ENCODE peak calls at places on chromosomes 3 and 15, in six cellular contexts. A is iris pigment epithelial cell, Y is HFF-Myc, G is astrocyte of the spinal cord, U is GM23338, N is COR-L47. H is an unnamed sample.

GRCh38 chr15:39622660-39623549 is 42.0 kb downstream of the THBS1 start:
- DNase-seq in A (no peak), Y (no peak), G (no peak), U (no peak), N (peak; percentile 32), H (no peak)

GRCh38 chr3:134897391-134898131 is 102.5 kb downstream of the EPHB1 start:
- DNase-seq in A (no peak), Y (no peak), G (no peak), U (no peak), N (no peak), H (no peak)

GRCh38 chr15:82044373-82045178 is 1.2 kb downstream of the MEX3B start:
- DNase-seq in A (peak; percentile 84), Y (no peak), G (peak; percentile 82), U (peak; percentile 86), N (peak; percentile 18), H (peak; percentile 84)

GRCh38 chr15:74519311-74519710 is 21.7 kb upstream of the ARID3B start:
- DNase-seq in A (peak; percentile 85), Y (no peak), G (peak; percentile 47), U (no peak), N (no peak), H (no peak)

GRCh38 chr3:155019576-155019975 is 60.5 kb upstream of the MME start:
- DNase-seq in A (peak; percentile 62), Y (no peak), G (no peak), U (no peak), N (no peak), H (no peak)

GRCh38 chr3:128503164-128503651 is 10.2 kb upstream of the GATA2 start:
- DNase-seq in A (no peak), Y (no peak), G (no peak), U (peak; percentile 68), N (no peak), H (peak; percentile 42)

GRCh38 chr3:23948761-23949160 is 3.7 kb downstream of the NR1D2 start:
- DNase-seq in A (peak; percentile 67), Y (no peak), G (no peak), U (no peak), N (no peak), H (no peak)

GRCh38 chr3:42179110-42179725 is 86.8 kb downstream of the CCK start:
- DNase-seq in A (peak; percentile 95), Y (peak; percentile 78), G (peak; percentile 91), U (peak; percentile 70), N (no peak), H (peak; percentile 66)

GRCh38 chr3:190785047-190785446 is 77.4 kb downstream of the GMNC start:
- DNase-seq in A (no peak), Y (no peak), G (no peak), U (no peak), N (no peak), H (no peak)

GRCh38 chr3:11238057-11238456 is 34.1 kb upstream of the ATG7 start:
- DNase-seq in A (peak; percentile 96), Y (peak; percentile 74), G (peak; percentile 90), U (no peak), N (no peak), H (no peak)

GRCh38 chr3:29822051-29822450 is 541.2 kb downstream of the RBMS3 start:
- DNase-seq in A (peak; percentile 63), Y (peak; percentile 15), G (peak; percentile 69), U (no peak), N (no peak), H (no peak)

GRCh38 chr15:63408514-63408913 is 26.9 kb upstream of the CA12 start:
- DNase-seq in A (peak; percentile 10), Y (no peak), G (peak; percentile 42), U (no peak), N (no peak), H (no peak)

GRCh38 chr3:45943207-45943846 is at the start of gene CXCR6:
- DNase-seq in A (peak; percentile 55), Y (no peak), G (no peak), U (no peak), N (no peak), H (no peak)

GRCh38 chr3:37779289-37780152 is 82.2 kb upstream of the CTDSPL start:
- DNase-seq in A (peak; percentile 87), Y (peak; percentile 50), G (peak; percentile 88), U (peak; percentile 91), N (peak; percentile 13), H (no peak)

GRCh38 chr3:112333002-112333385 is at the start of gene CD200:
- DNase-seq in A (peak; percentile 57), Y (no peak), G (no peak), U (peak; percentile 88), N (peak; percentile 86), H (peak; percentile 67)

GRCh38 chr15:59366368-59367021 is 6.2 kb downstream of the MYO1E start:
- DNase-seq in A (no peak), Y (no peak), G (no peak), U (no peak), N (no peak), H (no peak)

GRCh38 chr15:69475769-69476358 is 23.2 kb downstream of the RPLP1 start:
- DNase-seq in A (peak; percentile 68), Y (no peak), G (peak; percentile 73), U (peak; percentile 83), N (peak; percentile 64), H (peak; percentile 79)

GRCh38 chr15:80893777-80894176 is 95.8 kb downstream of the MESD start:
- DNase-seq in A (no peak), Y (no peak), G (no peak), U (no peak), N (no peak), H (no peak)

GRCh38 chr3:2558828-2559227 is 460.2 kb downstream of the CNTN4 start:
- DNase-seq in A (no peak), Y (no peak), G (no peak), U (no peak), N (no peak), H (no peak)

GRCh38 chr3:155425351-155425750 is 131.9 kb upstream of the STRIT1 start:
- DNase-seq in A (no peak), Y (no peak), G (no peak), U (no peak), N (peak; percentile 35), H (no peak)

GRCh38 chr15:65518633-65519285 is 1.3 kb upstream of the DPP8 start:
- DNase-seq in A (no peak), Y (no peak), G (no peak), U (no peak), N (no peak), H (no peak)

GRCh38 chr3:156751461-156752025 is 74.6 kb upstream of the LEKR1 start:
- DNase-seq in A (peak; percentile 82), Y (peak; percentile 88), G (peak; percentile 95), U (peak; percentile 87), N (no peak), H (peak; percentile 84)

GRCh38 chr3:143839980-143840379 is 8.3 kb downstream of the SLC9A9 start:
- DNase-seq in A (no peak), Y (no peak), G (no peak), U (no peak), N (no peak), H (no peak)

GRCh38 chr15:71680079-71680461 is 130.3 kb upstream of the NR2E3 start:
- DNase-seq in A (no peak), Y (no peak), G (no peak), U (peak; percentile 36), N (no peak), H (no peak)

GRCh38 chr15:40292246-40292645 is 9.4 kb upstream of the ANKRD63 start:
- DNase-seq in A (no peak), Y (no peak), G (no peak), U (no peak), N (no peak), H (no peak)

GRCh38 chr3:3200632-3201212 is 21.2 kb upstream of the CRBN start:
- DNase-seq in A (peak; percentile 74), Y (peak; percentile 17), G (peak; percentile 76), U (peak; percentile 85), N (no peak), H (peak; percentile 50)

GRCh38 chr3:130316164-130316563 is 29.3 kb upstream of the COL6A5 start:
- DNase-seq in A (peak; percentile 13), Y (no peak), G (peak; percentile 39), U (no peak), N (no peak), H (no peak)

GRCh38 chr3:99536555-99537314 is 101.7 kb upstream of the COL8A1 start:
- DNase-seq in A (no peak), Y (no peak), G (no peak), U (no peak), N (no peak), H (no peak)

GRCh38 chr15:97521390-97521789 is 439.1 kb upstream of the ARRDC4 start:
- DNase-seq in A (no peak), Y (no peak), G (no peak), U (peak; percentile 11), N (no peak), H (no peak)

GRCh38 chr3:196643201-196643749 is 3.8 kb downstream of the NRROS start:
- DNase-seq in A (no peak), Y (no peak), G (no peak), U (no peak), N (no peak), H (no peak)

H was measured in H9.